ENCODE peak calls at places on chromosomes 5 and 9, in four cellular contexts. One of them, this sample, is unnamed.

GRCh38 chr5:1881273-1881586 is 1.5 kb downstream of the IRX4 start:
- DNase-seq in adipocyte: no peak
- DNase-seq in HCEC 1CT: peak
- DNase-seq in activated CD8-positive, alpha-beta memory T cell treated with anti-CD3 and anti-CD28 coated beads for 48 hours: no peak
- DNase-seq in this sample: no peak

GRCh38 chr5:135598691-135599395 is 20.1 kb upstream of the CXCL14 start:
- DNase-seq in activated CD8-positive, alpha-beta memory T cell treated with anti-CD3 and anti-CD28 coated beads for 48 hours: no peak
- DNase-seq in adipocyte: no peak
- DNase-seq in HCEC 1CT: no peak
- DNase-seq in this sample: no peak

GRCh38 chr5:141846031-141846430 is 32.2 kb downstream of the PCDH1 start:
- DNase-seq in adipocyte: no peak
- DNase-seq in HCEC 1CT: peak
- DNase-seq in activated CD8-positive, alpha-beta memory T cell treated with anti-CD3 and anti-CD28 coated beads for 48 hours: no peak
- DNase-seq in this sample: no peak

GRCh38 chr5:10248378-10249260 is 1.1 kb downstream of the ATPSCKMT start:
- DNase-seq in activated CD8-positive, alpha-beta memory T cell treated with anti-CD3 and anti-CD28 coated beads for 48 hours: no peak
- DNase-seq in HCEC 1CT: no peak
- DNase-seq in adipocyte: no peak
- DNase-seq in this sample: no peak

GRCh38 chr9:118023649-118024048 is 319.4 kb downstream of the TLR4 start:
- DNase-seq in activated CD8-positive, alpha-beta memory T cell treated with anti-CD3 and anti-CD28 coated beads for 48 hours: no peak
- DNase-seq in adipocyte: no peak
- DNase-seq in HCEC 1CT: no peak
- DNase-seq in this sample: no peak

GRCh38 chr5:38506302-38506701 is 50.1 kb downstream of the LIFR start:
- DNase-seq in HCEC 1CT: no peak
- DNase-seq in activated CD8-positive, alpha-beta memory T cell treated with anti-CD3 and anti-CD28 coated beads for 48 hours: no peak
- DNase-seq in adipocyte: no peak
- DNase-seq in this sample: no peak

GRCh38 chr9:437066-438015 is 222.7 kb downstream of the DOCK8 start:
- DNase-seq in activated CD8-positive, alpha-beta memory T cell treated with anti-CD3 and anti-CD28 coated beads for 48 hours: no peak
- DNase-seq in HCEC 1CT: peak
- DNase-seq in adipocyte: peak
- DNase-seq in this sample: peak

GRCh38 chr5:117741655-117742226 is 1167.1 kb upstream of the SEMA6A start:
- DNase-seq in activated CD8-positive, alpha-beta memory T cell treated with anti-CD3 and anti-CD28 coated beads for 48 hours: no peak
- DNase-seq in HCEC 1CT: no peak
- DNase-seq in adipocyte: no peak
- DNase-seq in this sample: no peak

GRCh38 chr9:97501177-97501971 is at the start of gene TMOD1:
- DNase-seq in HCEC 1CT: peak
- DNase-seq in activated CD8-positive, alpha-beta memory T cell treated with anti-CD3 and anti-CD28 coated beads for 48 hours: peak
- DNase-seq in adipocyte: peak
- DNase-seq in this sample: peak

GRCh38 chr5:169895876-169896275 is 84.4 kb downstream of the INSYN2B start:
- DNase-seq in activated CD8-positive, alpha-beta memory T cell treated with anti-CD3 and anti-CD28 coated beads for 48 hours: no peak
- DNase-seq in adipocyte: no peak
- DNase-seq in HCEC 1CT: no peak
- DNase-seq in this sample: peak

GRCh38 chr5:127086583-127086982 is 13.3 kb upstream of the C5orf63 start:
- DNase-seq in adipocyte: no peak
- DNase-seq in HCEC 1CT: no peak
- DNase-seq in activated CD8-positive, alpha-beta memory T cell treated with anti-CD3 and anti-CD28 coated beads for 48 hours: no peak
- DNase-seq in this sample: no peak

GRCh38 chr5:96075579-96076289 is 114.1 kb upstream of the ELL2 start:
- DNase-seq in HCEC 1CT: no peak
- DNase-seq in adipocyte: no peak
- DNase-seq in activated CD8-positive, alpha-beta memory T cell treated with anti-CD3 and anti-CD28 coated beads for 48 hours: no peak
- DNase-seq in this sample: no peak

GRCh38 chr9:130682490-130683121 is 11.0 kb upstream of the EXOSC2 start:
- DNase-seq in adipocyte: peak
- DNase-seq in activated CD8-positive, alpha-beta memory T cell treated with anti-CD3 and anti-CD28 coated beads for 48 hours: no peak
- DNase-seq in HCEC 1CT: peak
- DNase-seq in this sample: peak

GRCh38 chr9:29160763-29161353 is 1587.6 kb upstream of the C9orf72 start:
- DNase-seq in activated CD8-positive, alpha-beta memory T cell treated with anti-CD3 and anti-CD28 coated beads for 48 hours: no peak
- DNase-seq in adipocyte: no peak
- DNase-seq in HCEC 1CT: no peak
- DNase-seq in this sample: no peak

GRCh38 chr9:87250205-87250604 is 247.5 kb upstream of the DAPK1 start:
- DNase-seq in HCEC 1CT: peak
- DNase-seq in adipocyte: no peak
- DNase-seq in activated CD8-positive, alpha-beta memory T cell treated with anti-CD3 and anti-CD28 coated beads for 48 hours: no peak
- DNase-seq in this sample: no peak

GRCh38 chr5:159178978-159179377 is 30.4 kb downstream of the RNF145 start:
- DNase-seq in adipocyte: peak
- DNase-seq in HCEC 1CT: peak
- DNase-seq in activated CD8-positive, alpha-beta memory T cell treated with anti-CD3 and anti-CD28 coated beads for 48 hours: no peak
- DNase-seq in this sample: peak

GRCh38 chr9:114532561-114533237 is 27.4 kb upstream of the WHRN start:
- DNase-seq in adipocyte: peak
- DNase-seq in HCEC 1CT: no peak
- DNase-seq in activated CD8-positive, alpha-beta memory T cell treated with anti-CD3 and anti-CD28 coated beads for 48 hours: no peak
- DNase-seq in this sample: no peak

GRCh38 chr5:88119535-88119934 is 149.1 kb downstream of the TMEM161B start:
- DNase-seq in adipocyte: no peak
- DNase-seq in HCEC 1CT: no peak
- DNase-seq in activated CD8-positive, alpha-beta memory T cell treated with anti-CD3 and anti-CD28 coated beads for 48 hours: no peak
- DNase-seq in this sample: no peak

GRCh38 chr5:178213748-178214151 is 9.4 kb downstream of the HNRNPAB start:
- DNase-seq in HCEC 1CT: no peak
- DNase-seq in adipocyte: no peak
- DNase-seq in activated CD8-positive, alpha-beta memory T cell treated with anti-CD3 and anti-CD28 coated beads for 48 hours: no peak
- DNase-seq in this sample: no peak

This sample was measured in fibroblast of gingiva.